ENCODE peak calls at places on chromosomes 4 and X, in four cellular contexts. Q is K562, K is A549, N is HepG2. D is an unnamed sample.
A peak's percentile ranks its signal among the peaks of the same experiment; 100 is the strongest.

GRCh38 chr4:82721819-82722423 is 76.7 kb downstream of the SCD5 start:
- DNase-seq in Q (no peak), K (no peak), N (peak; percentile 30), D (peak; percentile 64)

GRCh38 chr4:107837298-107837697 is 12.6 kb downstream of the SGMS2 start:
- DNase-seq in Q (no peak), K (no peak), N (no peak), D (no peak)

GRCh38 chrX:50594788-50595187 is 124.2 kb upstream of the DGKK start:
- DNase-seq in Q (no peak), K (no peak), N (no peak), D (no peak)

GRCh38 chr4:121278811-121279368 is 101.9 kb downstream of the QRFPR start:
- DNase-seq in Q (no peak), K (no peak), N (no peak), D (no peak)

GRCh38 chr4:167614866-167615265 is 380.6 kb upstream of the SPOCK3 start:
- DNase-seq in Q (no peak), K (no peak), N (no peak), D (no peak)

GRCh38 chr4:188127157-188127874 is 11.9 kb upstream of the TRIML1 start:
- DNase-seq in Q (no peak), K (peak; percentile 44), N (no peak), D (no peak)

GRCh38 chr4:37573566-37573965 is 112.6 kb downstream of the RELL1 start:
- DNase-seq in Q (no peak), K (no peak), N (no peak), D (no peak)

GRCh38 chr4:154073107-154073817 is 284.4 kb upstream of the SFRP2 start:
- DNase-seq in Q (no peak), K (no peak), N (no peak), D (no peak)

GRCh38 chr4:135256111-135256510 is 1054.5 kb upstream of the PABPC4L start:
- DNase-seq in Q (no peak), K (no peak), N (no peak), D (no peak)

GRCh38 chr4:121213940-121214339 is 49.8 kb upstream of the TNIP3 start:
- DNase-seq in Q (no peak), K (no peak), N (no peak), D (no peak)

GRCh38 chr4:68719075-68719473 is 48.6 kb upstream of the UGT2B15 start:
- DNase-seq in Q (no peak), K (no peak), N (no peak), D (no peak)

GRCh38 chr4:182880387-182881356 is 36.5 kb downstream of the DCTD start:
- DNase-seq in Q (no peak), K (no peak), N (peak; percentile 89), D (no peak)

GRCh38 chr4:6088950-6089349 is 70.7 kb upstream of the C4orf50 start:
- DNase-seq in Q (no peak), K (no peak), N (no peak), D (no peak)

DNA sequence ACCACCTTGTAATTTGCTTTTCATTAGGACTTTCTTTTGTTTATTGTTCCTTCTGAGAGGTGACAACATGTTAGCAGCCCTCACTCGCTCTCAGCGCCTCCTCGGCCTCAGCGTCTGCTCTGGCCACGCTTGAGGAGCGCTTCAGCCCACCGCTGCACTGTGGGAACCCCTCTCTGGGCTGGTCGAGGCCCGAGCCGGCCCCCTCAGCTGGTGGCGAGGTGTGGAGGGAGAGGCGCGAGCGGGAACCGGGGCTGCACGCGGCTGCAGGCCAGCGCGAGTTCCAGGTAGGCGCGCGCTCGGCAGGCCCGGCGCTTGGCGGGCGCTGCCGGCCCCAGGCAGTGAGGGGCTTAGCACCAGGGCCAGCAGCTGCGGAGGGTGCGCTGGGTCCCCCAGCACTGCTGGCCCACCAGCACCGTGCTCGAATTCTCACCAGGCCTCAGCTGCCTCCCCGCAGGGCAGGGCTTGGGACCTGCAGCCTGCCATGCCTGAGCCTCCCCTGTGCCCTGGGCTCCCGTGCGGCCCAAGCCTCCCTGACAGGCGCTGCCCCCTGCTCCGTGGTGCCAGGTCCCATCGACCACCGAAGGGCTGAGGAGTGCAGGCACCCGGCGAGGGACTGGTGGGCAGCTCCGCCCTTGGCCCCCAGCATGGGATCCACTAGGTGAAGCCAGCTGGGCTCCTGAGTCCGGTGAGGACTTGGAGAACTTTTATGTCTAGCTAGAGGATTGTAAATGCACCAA is 9.2 kb upstream of the AP1AR start:
- DNase-seq in Q (no peak), K (no peak), N (no peak), D (no peak)
- TF ChIP-seq REST in Q (no peak), K (no peak), N (no peak), D (no peak)

GRCh38 chr4:151644625-151645024 is 116.2 kb downstream of the GATB start:
- DNase-seq in Q (peak; percentile 28), K (no peak), N (peak; percentile 44), D (peak; percentile 57)

GRCh38 chr4:151641983-151642382 is 118.8 kb downstream of the GATB start:
- DNase-seq in Q (no peak), K (no peak), N (no peak), D (no peak)

GRCh38 chr4:151638295-151638858 is 122.4 kb downstream of the GATB start:
- DNase-seq in Q (no peak), K (no peak), N (no peak), D (no peak)

GRCh38 chr4:151643564-151643963 is 117.2 kb downstream of the GATB start:
- DNase-seq in Q (no peak), K (no peak), N (no peak), D (no peak)

GRCh38 chr4:151641167-151641566 is 119.6 kb downstream of the GATB start:
- DNase-seq in Q (no peak), K (no peak), N (peak; percentile 3), D (no peak)
- TF ChIP-seq SMC3 in Q (no peak), K (no peak), N (no peak), D (no peak)

DNA sequence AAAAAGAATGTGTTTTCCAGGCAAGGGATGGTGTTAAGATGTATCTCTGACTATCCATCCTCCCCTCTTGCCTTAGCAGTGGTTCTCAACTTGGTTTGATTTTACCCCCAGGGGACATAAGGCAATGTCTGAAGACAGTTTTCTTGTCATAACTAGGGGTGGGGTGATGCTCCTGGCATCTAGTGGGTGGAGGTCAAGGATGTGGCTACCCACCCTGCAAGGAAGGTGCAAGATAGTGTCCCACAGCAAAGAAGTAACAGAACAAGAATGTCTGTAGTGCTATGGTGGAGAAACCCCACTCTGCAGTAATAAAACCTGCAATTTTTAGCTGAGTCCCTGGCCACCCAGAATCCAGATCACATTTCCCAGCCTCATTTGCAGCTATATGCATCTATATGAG is 81.2 kb upstream of the TBL1X start:
- DNase-seq in Q (no peak), K (no peak), N (no peak), D (no peak)
- TF ChIP-seq REST in Q (no peak), K (no peak), N (no peak), D (no peak)

GRCh38 chrX:121307441-121307840 is 260.0 kb downstream of the GLUD2 start:
- DNase-seq in Q (no peak), K (no peak), N (no peak), D (no peak)
- TF ChIP-seq SMC3 in Q (no peak), K (no peak), N (no peak), D (no peak)

GRCh38 chr4:118730683-118731082 is 45.5 kb downstream of the METTL14 start:
- DNase-seq in Q (no peak), K (no peak), N (no peak), D (no peak)
- TF ChIP-seq REST in Q (no peak), K (no peak), N (no peak), D (no peak)

DNA sequence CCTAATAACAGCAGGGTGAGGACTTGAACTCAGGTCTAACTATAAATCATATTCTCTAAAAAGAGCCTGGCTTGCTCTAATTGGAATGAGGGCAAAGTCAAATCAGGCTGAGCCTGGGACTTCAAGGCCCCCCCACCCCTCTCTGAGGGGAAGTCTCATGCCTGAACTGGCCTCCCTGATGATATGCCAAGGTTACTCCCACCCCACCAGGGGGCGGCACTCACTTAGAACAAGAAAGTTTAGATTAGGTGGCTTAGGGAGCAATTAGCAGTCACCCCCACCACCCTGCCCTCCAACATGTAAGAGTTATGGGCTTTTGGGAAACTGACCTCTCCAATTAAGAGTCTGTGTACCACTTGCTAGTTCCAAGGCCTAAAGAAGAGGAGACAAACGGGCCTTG is 2.7 kb downstream of the FOXO4 start:
- DNase-seq in Q (peak; percentile 67), K (peak; percentile 55), N (no peak), D (peak; percentile 66)
- TF ChIP-seq SMC3 in Q (peak; percentile 44), K (peak; percentile 32), N (peak; percentile 48), D (peak; percentile 52)

GRCh38 chr4:99400831-99401230 is 34.3 kb downstream of the ADH7 start:
- DNase-seq in Q (no peak), K (no peak), N (no peak), D (no peak)
- TF ChIP-seq REST in Q (no peak), K (no peak), N (no peak), D (no peak)

DNA sequence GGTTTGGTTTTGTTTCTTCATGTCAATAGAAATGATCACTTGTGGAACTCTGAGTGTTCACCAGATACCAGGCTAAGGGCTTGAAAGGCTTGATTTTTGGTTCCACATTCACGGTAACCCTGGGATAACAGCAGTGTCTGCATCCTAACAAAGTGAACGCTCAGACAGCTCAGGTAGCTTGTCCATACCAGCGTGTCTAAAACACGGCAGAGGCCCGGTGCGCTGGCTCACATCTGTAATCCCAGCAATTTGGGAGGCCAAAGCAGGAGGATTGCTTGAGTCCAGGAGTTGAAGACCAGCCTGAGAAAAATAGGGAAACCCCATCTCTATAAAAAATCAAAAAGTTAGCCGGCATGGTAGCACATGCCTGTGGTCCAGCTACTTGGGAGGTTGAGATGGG is 49.0 kb downstream of the HTRA3 start:
- DNase-seq in Q (no peak), K (no peak), N (no peak), D (no peak)
- TF ChIP-seq SMC3 in Q (no peak), K (no peak), N (no peak), D (no peak)

GRCh38 chr4:146179784-146180405 is 4.4 kb downstream of the LSM6 start:
- DNase-seq in Q (no peak), K (no peak), N (no peak), D (no peak)

DNA sequence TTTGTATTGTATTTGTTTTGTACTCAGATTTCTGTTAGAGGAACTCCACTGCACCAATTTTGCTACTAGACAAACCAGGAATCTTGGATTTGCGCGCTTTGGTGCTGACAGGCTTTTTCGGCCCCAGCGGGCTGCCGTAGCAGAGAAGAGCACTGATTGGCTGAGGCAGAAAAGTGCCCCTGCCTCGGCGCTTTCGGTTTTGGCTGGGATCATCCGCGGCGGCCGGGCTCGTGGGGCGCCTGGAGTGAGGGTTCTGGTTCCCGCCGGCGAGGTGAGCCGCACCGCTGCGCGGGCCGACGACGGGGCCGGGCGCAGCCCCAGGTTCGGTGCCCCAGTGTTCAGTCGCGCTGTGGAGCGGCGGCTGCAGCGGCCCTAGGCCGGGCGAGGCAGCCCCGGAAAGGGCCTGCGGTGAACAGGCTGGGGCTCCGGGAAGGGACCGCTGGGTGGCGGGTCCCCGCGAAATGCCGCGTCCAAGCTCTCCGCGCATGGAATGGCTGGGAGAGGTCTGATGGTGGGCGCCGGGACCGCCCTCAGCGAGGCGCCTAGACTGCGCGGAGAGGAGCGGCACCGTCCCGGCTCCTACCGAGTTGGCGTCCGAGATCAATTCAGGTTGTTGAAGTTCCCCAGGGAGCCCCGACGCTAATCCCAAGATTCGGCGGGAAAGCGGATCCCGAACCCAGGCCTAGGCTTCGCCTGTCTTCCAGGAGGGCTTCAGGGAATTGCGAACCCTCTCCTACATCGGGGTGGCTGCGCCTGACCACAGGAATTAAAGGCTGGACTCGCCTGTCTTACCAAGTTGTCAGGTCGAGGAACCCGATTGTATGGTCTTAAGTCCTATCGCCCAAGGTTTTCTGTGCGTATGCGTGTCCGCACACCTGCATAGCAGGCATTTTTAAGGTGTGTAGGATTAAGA is at the start of gene LSM6:
- DNase-seq in Q (peak; percentile 86), K (peak; percentile 58), N (peak; percentile 77), D (peak; percentile 87)
- TF ChIP-seq REST in Q (no peak), K (no peak), N (no peak), D (no peak)

GRCh38 chr4:139556071-139556734 is at the start of gene SETD7:
- DNase-seq in Q (peak; percentile 32), K (peak; percentile 38), N (no peak), D (peak; percentile 76)
- TF ChIP-seq SMC3 in Q (no peak), K (no peak), N (no peak), D (no peak)